ENCODE peak calls at places on chromosomes 16 and 17, in six cellular contexts. F is Peyer's patch, K is mesendoderm, H is lower lobe of right lung, Q is cardiac muscle cell, S is breast epithelium. P is an unnamed sample.

GRCh38 chr16:67528222-67528869 is at the start of gene RIPOR1:
- DNase-seq in F (no peak), K (peak; percentile 61), H (peak; percentile 71), Q (peak; percentile 33), S (no peak), P (no peak)

GRCh38 chr17:58338907-58339774 is 10.5 kb upstream of the TSPOAP1 start:
- DNase-seq in F (peak; percentile 60), K (peak; percentile 94), H (peak; percentile 81), Q (peak; percentile 87), S (no peak), P (peak; percentile 91)

GRCh38 chr17:40098846-40099626 is 1.4 kb downstream of the NR1D1 start:
- DNase-seq in F (peak; percentile 100), K (peak; percentile 99), H (peak; percentile 100), Q (peak; percentile 100), S (peak; percentile 100), P (peak; percentile 100)

GRCh38 chr17:30824002-30824355 is 513 bp downstream of the CRLF3 start:
- DNase-seq in F (no peak), K (peak; percentile 70), H (no peak), Q (no peak), S (no peak), P (no peak)

GRCh38 chr17:7443499-7444485 is 1.1 kb upstream of the CHRNB1 start:
- DNase-seq in F (no peak), K (no peak), H (no peak), Q (peak; percentile 41), S (no peak), P (no peak)

GRCh38 chr17:17575360-17576251 is 15.9 kb downstream of the PEMT start:
- DNase-seq in F (no peak), K (no peak), H (no peak), Q (no peak), S (no peak), P (no peak)

GRCh38 chr16:2147981-2148671 is at the start of gene RAB26:
- DNase-seq in F (peak; percentile 90), K (peak; percentile 86), H (peak; percentile 89), Q (peak; percentile 67), S (peak; percentile 94), P (peak; percentile 92)

GRCh38 chr16:306911-307370 is 24.0 kb downstream of the PDIA2 start:
- DNase-seq in F (no peak), K (no peak), H (no peak), Q (no peak), S (no peak), P (no peak)

GRCh38 chr16:81817789-81818304 is 38.8 kb downstream of the PLCG2 start:
- DNase-seq in F (no peak), K (no peak), H (peak; percentile 53), Q (no peak), S (no peak), P (no peak)

GRCh38 chr17:43018008-43018853 is 4.0 kb downstream of the VAT1 start:
- DNase-seq in F (no peak), K (peak; percentile 93), H (no peak), Q (no peak), S (no peak), P (no peak)

DNA sequence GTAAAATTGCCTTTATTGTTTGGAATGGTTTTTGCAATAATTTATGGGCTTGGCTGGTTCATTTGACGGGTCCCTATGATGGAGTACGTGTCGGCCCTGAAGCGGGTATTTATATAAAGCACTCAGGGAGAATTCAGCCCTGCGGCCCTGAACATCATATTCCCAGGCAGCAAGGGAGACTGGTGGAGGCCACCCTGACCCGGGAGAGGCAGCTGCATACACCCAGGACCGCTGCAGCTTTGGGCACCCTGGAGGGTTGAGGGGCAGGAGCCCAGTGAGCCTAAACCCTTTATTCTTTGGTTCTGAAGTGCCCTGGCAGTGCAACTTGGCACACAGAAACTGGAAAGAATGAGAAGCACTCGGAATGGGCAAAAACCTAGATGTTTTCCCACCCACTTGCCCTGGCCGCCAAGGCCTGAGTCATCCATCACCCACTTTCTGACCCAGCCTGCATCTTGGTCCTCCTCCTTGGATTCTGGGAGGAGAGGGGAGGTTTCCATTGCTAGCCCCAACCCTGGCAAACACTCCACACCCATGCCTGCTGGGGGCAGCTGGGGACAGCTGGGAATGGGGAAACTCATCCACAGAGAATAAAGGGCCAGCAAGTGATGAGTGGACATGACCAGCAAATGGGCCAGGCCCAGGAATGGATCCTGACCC is 162.2 kb upstream of the TNRC6C start:
- DNase-seq in F (peak; percentile 18), K (no peak), H (peak; percentile 24), Q (no peak), S (no peak), P (no peak)
- H3K4me3 ChIP-seq in F (no peak overlapping the region), K (no peak overlapping the region), H (no peak overlapping the region), Q (no peak overlapping the region), S (no peak overlapping the region), P (no peak overlapping the region)

GRCh38 chr16:51556694-51557327 is 405.7 kb upstream of the SALL1 start:
- DNase-seq in F (no peak), K (no peak), H (no peak), Q (peak; percentile 88), S (no peak), P (no peak)

GRCh38 chr16:51553910-51554309 is 402.8 kb upstream of the SALL1 start:
- DNase-seq in F (no peak), K (no peak), H (no peak), Q (peak; percentile 58), S (no peak), P (no peak)

GRCh38 chr16:51549836-51550235 is 398.8 kb upstream of the SALL1 start:
- DNase-seq in F (no peak), K (no peak), H (no peak), Q (peak; percentile 40), S (no peak), P (no peak)

GRCh38 chr16:51550785-51551184 is 399.7 kb upstream of the SALL1 start:
- DNase-seq in F (no peak), K (no peak), H (no peak), Q (no peak), S (no peak), P (no peak)

GRCh38 chr16:51553314-51553713 is 402.2 kb upstream of the SALL1 start:
- DNase-seq in F (no peak), K (no peak), H (no peak), Q (no peak), S (no peak), P (no peak)
- H3K27ac ChIP-seq in F (no peak overlapping the region), K (no peak overlapping the region), H (no peak overlapping the region), Q (no peak overlapping the region), S (no peak overlapping the region), P (no peak overlapping the region)

DNA sequence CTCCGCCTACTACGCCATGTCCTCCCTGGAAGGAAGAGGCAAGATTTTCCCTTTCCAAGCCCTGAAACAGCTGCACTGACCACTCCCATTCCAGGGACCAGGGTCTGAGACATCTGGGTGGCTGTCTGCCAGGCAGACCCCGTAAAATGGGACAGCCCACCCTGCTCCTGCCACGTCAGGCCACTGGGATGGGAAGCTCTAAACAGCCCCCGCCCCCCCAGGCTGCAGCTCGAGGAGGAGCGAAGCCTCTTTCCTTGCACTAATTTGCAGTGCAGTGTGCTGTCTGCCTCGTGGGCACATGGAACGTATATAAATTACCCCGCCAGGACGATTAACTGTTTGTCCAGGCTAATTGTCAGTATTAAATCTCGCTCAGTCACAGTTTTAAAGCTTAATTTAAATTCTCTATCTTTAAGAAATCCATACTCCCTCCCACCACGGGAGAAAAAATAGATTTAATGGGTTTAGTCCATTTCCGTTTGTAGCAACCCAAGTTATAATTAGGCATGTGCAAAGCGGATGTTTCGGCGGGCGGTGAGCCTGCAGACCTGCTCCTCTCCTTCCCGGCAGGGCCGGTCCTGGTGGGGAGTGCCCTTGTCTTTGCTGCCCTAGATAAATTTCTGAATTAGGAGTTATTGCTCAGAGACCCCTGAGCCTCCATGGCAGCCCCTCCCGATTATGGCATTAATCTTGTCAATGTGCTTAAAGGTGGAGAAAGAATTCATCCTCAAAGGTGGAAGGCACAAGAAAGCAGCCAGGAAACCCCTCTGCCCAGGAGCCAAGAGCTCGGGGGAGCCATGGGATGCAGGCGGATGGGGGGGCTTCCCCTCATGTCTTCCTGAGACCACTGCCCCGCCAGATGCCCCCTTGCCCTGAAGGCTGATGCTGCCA is 268.0 kb upstream of the TNRC6C start:
- DNase-seq in F (no peak), K (no peak), H (no peak), Q (no peak), S (no peak), P (no peak)
- H3K4me3 ChIP-seq in F (peak overlapping the region; percentile 4), K (no peak overlapping the region), H (peak overlapping the region; percentile 12), Q (no peak overlapping the region), S (no peak overlapping the region), P (no peak overlapping the region)

DNA sequence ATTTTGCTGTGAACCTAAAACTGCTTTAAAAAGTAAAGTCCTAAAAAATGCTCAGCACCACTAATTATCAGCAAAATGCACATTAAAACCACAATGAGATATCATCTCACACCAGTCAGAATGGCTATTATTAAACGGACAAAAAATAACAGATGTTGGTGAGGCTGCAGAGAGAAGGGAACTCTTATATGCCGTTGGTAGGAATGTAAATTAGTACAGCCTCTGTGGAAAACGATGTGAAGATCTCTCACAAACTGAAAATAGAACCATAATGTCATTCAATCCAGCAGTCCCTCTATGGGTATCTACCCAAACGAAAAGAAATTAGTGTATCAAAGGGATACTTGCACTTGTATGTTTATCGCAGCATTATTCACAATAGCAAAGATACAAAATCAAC is 9.8 kb upstream of the ULK2 start:
- DNase-seq in F (no peak), K (no peak), H (no peak), Q (no peak), S (no peak), P (no peak)
- H3K27ac ChIP-seq in F (no peak overlapping the region), K (no peak overlapping the region), H (no peak overlapping the region), Q (no peak overlapping the region), S (no peak overlapping the region), P (no peak overlapping the region)

DNA sequence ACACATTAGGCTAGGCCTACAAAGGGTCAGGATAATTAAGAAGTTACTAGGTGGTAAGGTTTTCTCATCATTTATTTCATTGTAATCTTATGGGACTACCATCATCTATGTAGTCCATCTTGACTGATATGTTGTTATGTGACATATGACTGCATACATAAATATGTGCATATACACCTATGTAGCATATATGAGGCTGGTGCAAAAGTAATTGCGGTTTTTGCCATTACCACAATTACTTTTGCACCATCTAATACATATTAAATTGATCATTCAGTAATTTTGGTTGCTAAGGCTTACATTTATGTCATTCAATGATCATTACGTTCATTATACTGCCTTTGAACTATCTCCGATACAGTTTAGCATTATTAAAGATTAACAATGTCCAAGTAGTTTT is 167.8 kb upstream of the AXIN2 start:
- DNase-seq in F (no peak), K (no peak), H (no peak), Q (no peak), S (no peak), P (no peak)
- H3K4me3 ChIP-seq in F (no peak overlapping the region), K (no peak overlapping the region), H (no peak overlapping the region), Q (no peak overlapping the region), S (no peak overlapping the region), P (no peak overlapping the region)

GRCh38 chr17:47161988-47162622 is 27.0 kb downstream of the CDC27 start:
- DNase-seq in F (no peak), K (no peak), H (no peak), Q (no peak), S (no peak), P (no peak)

GRCh38 chr17:47165137-47165536 is 24.0 kb downstream of the CDC27 start:
- DNase-seq in F (no peak), K (no peak), H (no peak), Q (no peak), S (no peak), P (no peak)

GRCh38 chr17:47159315-47159714 is 29.8 kb downstream of the CDC27 start:
- DNase-seq in F (no peak), K (no peak), H (no peak), Q (no peak), S (no peak), P (no peak)

DNA sequence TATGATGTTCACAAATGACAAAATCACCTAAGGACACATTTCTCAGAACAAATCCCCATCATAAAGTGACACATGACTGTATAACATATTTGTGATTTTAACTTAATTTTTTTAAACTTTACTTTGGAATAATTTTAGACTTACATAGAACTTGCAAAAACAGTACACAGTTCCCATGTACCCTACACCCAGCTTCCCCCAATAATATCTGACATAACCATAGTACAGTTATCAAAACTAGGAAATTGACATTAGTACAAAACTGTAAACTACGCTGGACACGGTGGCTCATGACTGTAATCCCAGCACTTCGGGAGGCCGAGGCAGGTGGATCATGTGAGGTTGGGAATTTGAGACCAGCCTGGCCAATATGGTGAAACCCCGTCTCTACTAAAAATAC is 24.8 kb downstream of the CDC27 start:
- DNase-seq in F (no peak), K (no peak), H (no peak), Q (no peak), S (no peak), P (no peak)
- H3K27ac ChIP-seq in F (no peak overlapping the region), K (no peak overlapping the region), H (no peak overlapping the region), Q (peak overlapping the region; percentile 75), S (no peak overlapping the region), P (no peak overlapping the region)

P was measured in left lung.